ENCODE peak calls at places on chromosomes 1 and 21, in four cellular contexts. N is GM12878, H is K562, G is HepG2. M is an unnamed sample.

GRCh38 chr1:218592688-218593087 is 247.6 kb downstream of the TGFB2 start:
- DNase-seq in N (no peak), H (no peak), G (peak), M (peak)

GRCh38 chr1:108142773-108143394 is 57.3 kb downstream of the SLC25A24 start:
- DNase-seq in N (no peak), H (peak), G (no peak), M (no peak)

GRCh38 chr21:23887709-23888303 is 1719.5 kb downstream of the MRPL39 start:
- DNase-seq in N (no peak), H (no peak), G (no peak), M (no peak)

GRCh38 chr1:203406446-203407045 is 55.6 kb upstream of the FMOD start:
- DNase-seq in N (no peak), H (no peak), G (no peak), M (no peak)

GRCh38 chr1:104028670-104029069 is 279.0 kb downstream of the AMY1C start:
- DNase-seq in N (no peak), H (no peak), G (no peak), M (no peak)

GRCh38 chr21:14690886-14691285 is 144.8 kb upstream of the SAMSN1 start:
- DNase-seq in N (no peak), H (no peak), G (no peak), M (no peak)

GRCh38 chr1:236819856-236820255 is 24.8 kb downstream of the MTR start:
- DNase-seq in N (no peak), H (no peak), G (no peak), M (no peak)

GRCh38 chr1:35340519-35340918 is 72.0 kb downstream of the ZMYM4 start:
- DNase-seq in N (no peak), H (no peak), G (no peak), M (no peak)

GRCh38 chr21:32566990-32567389 is 18.3 kb downstream of the TCP10L start:
- DNase-seq in N (no peak), H (no peak), G (no peak), M (no peak)

GRCh38 chr21:45054162-45054926 is 20.0 kb upstream of the ADARB1 start:
- DNase-seq in N (no peak), H (no peak), G (no peak), M (no peak)

GRCh38 chr1:64098856-64099606 is 104.4 kb upstream of the UBE2U start:
- DNase-seq in N (no peak), H (no peak), G (no peak), M (no peak)

GRCh38 chr1:157363660-157364140 is 188.6 kb downstream of the FCRL5 start:
- DNase-seq in N (peak), H (peak), G (peak), M (peak)

GRCh38 chr1:99490031-99490430 is 155.9 kb upstream of the PALMD start:
- DNase-seq in N (no peak), H (no peak), G (no peak), M (no peak)

GRCh38 chr1:235358899-235359298 is 8.3 kb upstream of the TBCE start:
- DNase-seq in N (no peak), H (no peak), G (no peak), M (no peak)

GRCh38 chr1:34970829-34971228 is 14.3 kb downstream of the TMEM35B start:
- DNase-seq in N (no peak), H (no peak), G (peak), M (no peak)

GRCh38 chr1:150012611-150013010 is 2.1 kb upstream of the OTUD7B start:
- DNase-seq in N (no peak), H (no peak), G (no peak), M (no peak)

GRCh38 chr21:45740088-45740440 is 96.5 kb downstream of the PCBP3 start:
- DNase-seq in N (no peak), H (no peak), G (no peak), M (no peak)

GRCh38 chr1:203289281-203289981 is 15.9 kb upstream of the BTG2 start:
- DNase-seq in N (peak), H (peak), G (no peak), M (no peak)

GRCh38 chr1:207027221-207027777 is 5.3 kb downstream of the C1orf116 start:
- DNase-seq in N (no peak), H (no peak), G (no peak), M (peak)

GRCh38 chr21:43994646-43995045 is 17.5 kb upstream of the TRAPPC10 start:
- DNase-seq in N (no peak), H (no peak), G (no peak), M (no peak)

GRCh38 chr1:154730251-154730650 is 122.3 kb upstream of the ADAR start:
- DNase-seq in N (no peak), H (no peak), G (no peak), M (peak)

GRCh38 chr1:145997156-145998023 is 1.0 kb upstream of the TXNIP start:
- DNase-seq in N (no peak), H (no peak), G (peak), M (no peak)

GRCh38 chr21:15422761-15423160 is 307.0 kb upstream of the USP25 start:
- DNase-seq in N (no peak), H (no peak), G (no peak), M (no peak)

GRCh38 chr1:240366636-240367035 is 245.3 kb downstream of the GREM2 start:
- DNase-seq in N (no peak), H (no peak), G (no peak), M (no peak)

GRCh38 chr1:245932302-245932972 is 574.6 kb downstream of the SMYD3 start:
- DNase-seq in N (no peak), H (no peak), G (no peak), M (no peak)

GRCh38 chr1:116826818-116827606 is 72.8 kb downstream of the CD2 start:
- DNase-seq in N (peak), H (peak), G (peak), M (peak)

GRCh38 chr21:31326478-31327247 is 17.4 kb downstream of the TIAM1 start:
- DNase-seq in N (peak), H (no peak), G (no peak), M (no peak)

GRCh38 chr1:226519135-226519534 is 29.4 kb upstream of the STUM start:
- DNase-seq in N (no peak), H (no peak), G (no peak), M (no peak)
- TF ChIP-seq CHD4 in N (no peak), H (no peak), G (no peak), M (no peak)

DNA sequence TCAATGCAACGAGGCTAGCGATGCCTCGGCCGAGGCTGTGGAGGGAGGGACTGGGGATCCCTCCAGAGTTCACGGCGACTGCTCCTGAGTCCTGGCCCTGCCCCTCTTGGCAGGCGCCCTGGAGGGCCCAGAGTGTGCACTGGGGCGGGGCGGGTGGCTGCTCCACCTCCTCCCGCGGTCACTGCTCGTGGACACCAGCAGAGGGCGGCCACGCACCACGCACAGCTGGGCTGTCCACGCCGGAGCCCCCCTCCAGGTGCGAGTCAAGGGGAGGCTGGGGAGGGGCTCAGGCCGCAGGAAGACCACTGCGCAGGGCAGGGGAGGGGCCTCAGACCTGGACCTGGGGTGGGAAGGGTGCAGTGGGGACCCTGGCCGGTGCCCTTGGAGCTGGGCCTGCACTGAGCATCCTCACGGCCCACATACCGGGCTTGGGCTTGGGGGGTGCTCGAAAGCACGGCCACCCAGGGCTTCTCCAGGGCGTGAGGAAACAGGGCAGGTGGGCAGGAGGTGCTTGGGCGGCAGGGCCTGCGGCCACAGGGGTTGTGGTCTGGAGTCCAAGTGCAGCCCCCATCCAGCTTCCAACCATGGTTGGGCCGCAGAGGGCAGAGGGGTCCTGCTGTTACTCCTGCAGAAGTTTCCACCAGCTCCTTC is 20.6 kb upstream of the TTC34 start:
- DNase-seq in N (no peak), H (peak), G (no peak), M (peak)
- TF ChIP-seq MAX in N (no peak), H (no peak), G (no peak), M (no peak)

GRCh38 chr1:221429262-221429661 is 312.6 kb downstream of the DUSP10 start:
- DNase-seq in N (no peak), H (no peak), G (no peak), M (no peak)
- TF ChIP-seq CHD4 in N (no peak), H (no peak), G (no peak), M (no peak)

DNA sequence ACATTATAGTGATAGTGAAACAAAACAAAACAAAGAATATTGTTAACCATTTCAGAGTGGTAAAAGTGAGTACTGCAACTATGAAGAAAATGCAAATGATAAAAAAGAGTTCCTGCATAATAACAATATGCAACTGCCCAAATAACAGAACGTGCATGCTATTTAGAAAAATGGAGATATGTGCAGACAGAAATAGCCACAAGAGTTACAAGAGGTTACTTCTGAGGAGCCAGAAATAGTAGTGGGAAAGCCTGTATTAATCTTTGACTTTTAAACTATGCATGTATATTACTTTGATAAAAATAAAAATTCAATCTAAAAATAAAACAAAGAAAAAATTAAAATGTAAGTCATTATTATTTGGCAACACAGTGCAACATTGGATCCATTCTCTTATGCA is 302.4 kb downstream of the NEGR1 start:
- DNase-seq in N (no peak), H (no peak), G (no peak), M (no peak)
- TF ChIP-seq MAX in N (no peak), H (no peak), G (no peak), M (no peak)

GRCh38 chr1:16366722-16367257 is at the start of gene SZRD1:
- DNase-seq in N (peak), H (peak), G (peak), M (peak)
- TF ChIP-seq CHD4 in N (no peak), H (no peak), G (no peak), M (no peak)

GRCh38 chr1:58570094-58570493 is 7.0 kb downstream of the TACSTD2 start:
- DNase-seq in N (no peak), H (no peak), G (peak), M (no peak)

GRCh38 chr1:58572691-58573090 is 4.4 kb downstream of the TACSTD2 start:
- DNase-seq in N (no peak), H (no peak), G (no peak), M (no peak)

GRCh38 chr1:58568911-58569310 is 8.1 kb downstream of the TACSTD2 start:
- DNase-seq in N (no peak), H (no peak), G (no peak), M (no peak)

GRCh38 chr1:58571616-58572015 is 5.4 kb downstream of the TACSTD2 start:
- DNase-seq in N (no peak), H (no peak), G (no peak), M (no peak)

GRCh38 chr1:58570817-58571216 is 6.2 kb downstream of the TACSTD2 start:
- DNase-seq in N (no peak), H (no peak), G (peak), M (no peak)
- TF ChIP-seq MAX in N (no peak), H (no peak), G (no peak), M (no peak)

GRCh38 chr1:201774983-201775344 is 54.0 kb upstream of the IPO9 start:
- DNase-seq in N (no peak), H (no peak), G (no peak), M (no peak)

GRCh38 chr1:201779351-201779880 is 49.5 kb upstream of the IPO9 start:
- DNase-seq in N (no peak), H (no peak), G (no peak), M (no peak)

GRCh38 chr1:201781447-201781846 is 47.5 kb upstream of the IPO9 start:
- DNase-seq in N (no peak), H (no peak), G (no peak), M (no peak)

GRCh38 chr1:201775380-201775779 is 53.6 kb upstream of the IPO9 start:
- DNase-seq in N (no peak), H (no peak), G (no peak), M (no peak)

GRCh38 chr1:201778279-201779023 is 50.5 kb upstream of the IPO9 start:
- DNase-seq in N (no peak), H (no peak), G (no peak), M (no peak)
- TF ChIP-seq CHD4 in N (no peak), H (no peak), G (no peak), M (no peak)

DNA sequence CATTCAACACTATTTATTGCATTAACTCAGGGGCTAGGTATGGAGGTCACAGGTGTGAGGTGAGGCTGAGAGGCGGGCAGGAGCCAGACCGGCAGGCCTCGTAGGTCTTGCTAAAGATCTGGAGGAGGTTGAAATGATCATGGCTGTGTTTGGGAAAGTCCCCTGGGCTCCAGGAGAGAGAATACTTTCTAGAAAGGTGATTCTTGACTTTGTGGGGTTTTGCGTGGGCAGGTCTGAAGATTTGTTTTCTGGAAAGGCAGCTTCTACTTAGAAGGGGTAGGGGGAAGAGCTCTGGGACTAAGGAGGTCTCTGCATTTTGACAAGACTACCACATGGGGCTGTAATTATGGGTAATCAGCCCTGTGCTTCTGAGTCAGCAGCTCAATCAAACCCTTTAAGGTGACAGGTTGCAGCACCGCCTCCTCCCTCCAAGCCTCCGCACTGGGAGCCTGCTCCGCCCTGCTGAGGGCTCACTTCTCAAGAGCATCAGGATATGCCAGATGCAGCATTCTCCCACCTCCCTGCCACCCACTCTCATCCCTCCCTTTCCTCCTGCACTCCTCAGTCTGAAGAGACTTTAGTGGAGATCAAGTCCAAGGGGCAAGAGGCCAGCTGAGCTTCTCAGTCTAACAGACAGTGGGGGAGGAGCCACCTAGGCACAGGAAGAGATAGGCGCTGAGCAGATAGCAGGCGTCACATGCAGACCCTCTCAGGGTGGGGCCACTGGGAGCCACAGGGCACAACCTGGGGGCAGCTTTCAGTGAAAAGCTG is 30.5 kb downstream of the SLC30A1 start:
- DNase-seq in N (no peak), H (peak), G (no peak), M (no peak)
- TF ChIP-seq MAX in N (no peak), H (no peak), G (no peak), M (no peak)

GRCh38 chr1:175820456-175820855 is 77.1 kb upstream of the TNR start:
- DNase-seq in N (no peak), H (no peak), G (no peak), M (no peak)
- TF ChIP-seq CHD4 in N (no peak), H (no peak), G (no peak), M (no peak)